ENCODE peak calls at places on chromosome 6, in ten cellular contexts. T is adrenal gland, C is uterus, P is GM12865, Y is OCI-LY7, V is AG04450, I is GM23338, E is psoas muscle, H is kidney, A is fibroblast of pulmonary artery. M is an unnamed sample.

GRCh38 chr6:108108374-108108773 is 33.8 kb upstream of the OSTM1 start:
- DNase-seq in E (no peak), T (no peak), H (no peak), V (no peak), I (no peak), A (no peak), C (no peak), Y (no peak), P (no peak), M (no peak)

GRCh38 chr6:85185977-85186376 is 263.9 kb upstream of the NT5E start:
- DNase-seq in Y (no peak), I (no peak), A (peak), C (no peak), V (no peak), E (no peak), P (no peak), H (no peak), T (no peak), M (no peak)

GRCh38 chr6:157307661-157308060 is 15.7 kb downstream of the TMEM242 start:
- DNase-seq in E (no peak), T (no peak), A (no peak), I (no peak), P (no peak), V (no peak), H (no peak), Y (no peak), C (no peak), M (no peak)

GRCh38 chr6:94269256-94269655 is 849.9 kb upstream of the EPHA7 start:
- DNase-seq in H (no peak), I (no peak), P (no peak), E (no peak), T (no peak), V (no peak), C (no peak), Y (no peak), A (no peak), M (no peak)

GRCh38 chr6:36622901-36623546 is 28.9 kb downstream of the SRSF3 start:
- DNase-seq in E (no peak), V (no peak), P (no peak), I (no peak), H (no peak), T (no peak), Y (no peak), A (no peak), C (no peak), M (peak)

GRCh38 chr6:47310131-47310480 is 401 bp upstream of the TNFRSF21 start:
- DNase-seq in V (no peak), P (no peak), H (no peak), I (no peak), C (no peak), E (no peak), A (no peak), T (no peak), Y (no peak), M (no peak)

GRCh38 chr6:75268121-75268987 is 16.2 kb downstream of the TMEM30A start:
- DNase-seq in V (no peak), H (no peak), A (no peak), T (no peak), E (no peak), C (no peak), Y (no peak), P (peak), I (peak), M (no peak)

GRCh38 chr6:53484409-53485280 is 60.3 kb downstream of the GCLC start:
- DNase-seq in Y (peak), A (peak), C (peak), P (peak), T (peak), E (no peak), V (no peak), I (peak), H (no peak), M (no peak)

GRCh38 chr6:136990754-136991153 is 54.0 kb downstream of the IL20RA start:
- DNase-seq in C (no peak), T (no peak), P (no peak), E (no peak), H (no peak), A (no peak), I (peak), Y (no peak), V (no peak), M (no peak)

GRCh38 chr6:93915961-93916360 is 496.6 kb upstream of the EPHA7 start:
- DNase-seq in C (no peak), V (no peak), I (no peak), P (no peak), Y (no peak), E (no peak), A (no peak), H (no peak), T (no peak), M (no peak)

GRCh38 chr6:109795994-109796555 is 105.0 kb downstream of the FIG4 start:
- DNase-seq in A (peak), E (no peak), P (peak), Y (no peak), I (no peak), H (no peak), V (no peak), T (no peak), C (no peak), M (no peak)

GRCh38 chr6:22332216-22332615 is 35.4 kb upstream of the PRL start:
- DNase-seq in T (no peak), H (no peak), E (no peak), I (no peak), A (no peak), V (no peak), P (peak), Y (no peak), C (no peak), M (no peak)

GRCh38 chr6:19837511-19838441 is 606 bp downstream of the ID4 start:
- DNase-seq in E (peak), C (peak), T (no peak), H (peak), I (peak), V (no peak), Y (peak), A (peak), P (no peak), M (no peak)

GRCh38 chr6:81865712-81866111 is 113.2 kb upstream of the TENT5A start:
- DNase-seq in H (no peak), E (no peak), V (peak), P (no peak), A (peak), T (peak), I (no peak), Y (no peak), C (no peak), M (no peak)

GRCh38 chr6:2224847-2225382 is 20.5 kb downstream of the GMDS start:
- DNase-seq in Y (no peak), P (no peak), A (no peak), I (no peak), C (no peak), V (no peak), T (no peak), E (no peak), H (no peak), M (no peak)

GRCh38 chr6:26330835-26331808 is 33.9 kb upstream of the BTN3A2 start:
- DNase-seq in T (no peak), Y (peak), H (no peak), I (peak), E (no peak), V (no peak), A (no peak), P (peak), C (no peak), M (no peak)
- H3K4me3 ChIP-seq in T (no peak), Y (peak), H (no peak), I (peak), E (no peak), V (peak), A (peak), P (peak), C (no peak), M (no peak)

GRCh38 chr6:4844108-4844507 is 67.9 kb downstream of the CDYL start:
- DNase-seq in I (peak), P (no peak), C (no peak), Y (no peak), A (no peak), V (no peak), H (no peak), T (no peak), E (no peak), M (no peak)
- TF ChIP-seq CTCF in I (peak), P (peak), C (no peak), Y (peak), A (peak), V (no peak), H (no peak), T (no peak), E (peak), M (no peak)

GRCh38 chr6:112690497-112691202 is 343.5 kb downstream of the RFPL4B start:
- DNase-seq in E (no peak), H (no peak), P (no peak), I (no peak), T (no peak), C (no peak), Y (no peak), V (no peak), A (peak), M (no peak)
- H3K4me3 ChIP-seq in E (no peak), H (no peak), P (no peak), I (no peak), T (no peak), C (no peak), Y (no peak), V (no peak), A (no peak), M (no peak)

DNA sequence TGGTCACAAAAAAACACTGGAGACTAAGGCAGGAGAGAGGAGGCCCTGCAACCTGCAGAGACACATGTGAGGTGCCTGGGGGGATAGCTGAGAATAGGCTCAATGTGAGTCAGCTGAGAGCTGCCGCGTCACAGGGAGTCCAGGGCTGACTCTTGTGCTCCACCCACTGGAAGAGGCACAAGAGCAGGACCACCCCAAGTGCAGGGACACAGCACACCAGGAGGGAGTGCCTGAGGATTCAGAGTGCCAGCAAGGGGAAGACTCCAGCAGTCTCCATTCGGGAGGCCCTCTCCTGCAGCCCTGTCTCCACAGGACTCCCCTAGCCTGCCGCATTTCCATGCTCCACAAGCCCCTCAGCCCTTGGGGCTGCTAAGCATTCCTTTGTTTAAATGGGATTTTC is 105.5 kb downstream of the HUS1B start:
- DNase-seq in P (peak), I (peak), A (peak), V (no peak), T (no peak), C (no peak), E (no peak), H (no peak), Y (peak), M (no peak)
- TF ChIP-seq CTCF in P (no peak), I (peak), A (no peak), V (peak), T (no peak), C (no peak), E (no peak), H (no peak), Y (peak), M (no peak)

GRCh38 chr6:143691155-143691554 is 13.4 kb downstream of the PHACTR2 start:
- DNase-seq in I (no peak), V (no peak), C (no peak), P (no peak), E (no peak), H (no peak), Y (no peak), A (no peak), T (no peak), M (no peak)
- H3K4me3 ChIP-seq in I (no peak), V (no peak), C (no peak), P (no peak), E (no peak), H (no peak), Y (no peak), A (no peak), T (no peak), M (no peak)

GRCh38 chr6:44837741-44838140 is 450.2 kb downstream of the CDC5L start:
- DNase-seq in Y (no peak), C (no peak), H (no peak), E (no peak), T (no peak), A (peak), P (no peak), V (no peak), I (no peak), M (no peak)

GRCh38 chr6:44841829-44842228 is 454.3 kb downstream of the CDC5L start:
- DNase-seq in P (no peak), Y (no peak), E (no peak), I (no peak), C (no peak), T (no peak), A (no peak), H (no peak), V (no peak), M (no peak)

GRCh38 chr6:44842616-44843015 is 455.1 kb downstream of the CDC5L start:
- DNase-seq in H (no peak), V (no peak), P (no peak), I (no peak), Y (no peak), A (peak), T (no peak), C (no peak), E (no peak), M (no peak)

DNA sequence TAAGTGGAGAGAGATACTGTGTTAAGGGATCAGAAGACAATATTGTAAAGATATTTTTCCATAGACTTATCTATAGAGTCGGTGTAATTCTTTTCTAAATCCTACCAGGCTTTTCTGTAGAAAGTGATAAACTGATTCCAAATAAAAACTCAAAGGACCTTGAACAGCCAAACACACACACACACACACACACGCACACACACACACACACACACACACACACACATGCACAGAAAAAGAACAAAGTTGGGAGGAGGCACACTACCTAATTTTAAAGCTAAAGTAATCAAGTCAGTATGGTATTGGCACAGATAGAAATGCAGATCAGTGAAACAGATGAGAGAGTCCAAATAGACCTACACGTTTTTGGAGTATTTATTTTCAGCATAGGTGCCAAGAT is 456.2 kb downstream of the CDC5L start:
- DNase-seq in C (no peak), Y (no peak), I (no peak), H (no peak), V (no peak), T (no peak), E (no peak), A (no peak), P (no peak), M (no peak)
- TF ChIP-seq CTCF in C (no peak), Y (no peak), I (no peak), H (no peak), V (no peak), T (no peak), E (no peak), A (no peak), P (no peak), M (no peak)

GRCh38 chr6:105424177-105424783 is 21.4 kb upstream of the PREP start:
- DNase-seq in E (peak), Y (peak), V (no peak), T (peak), I (peak), A (peak), P (peak), C (peak), H (no peak), M (no peak)

GRCh38 chr6:105431226-105431625 is 28.3 kb upstream of the PREP start:
- DNase-seq in H (no peak), I (peak), V (peak), Y (peak), C (no peak), E (no peak), T (no peak), A (peak), P (peak), M (no peak)

GRCh38 chr6:105430685-105431084 is 27.8 kb upstream of the PREP start:
- DNase-seq in T (no peak), I (no peak), P (no peak), H (no peak), A (no peak), E (no peak), C (no peak), Y (no peak), V (no peak), M (no peak)

GRCh38 chr6:105429676-105430075 is 26.8 kb upstream of the PREP start:
- DNase-seq in E (no peak), T (no peak), V (peak), I (no peak), A (no peak), H (no peak), Y (no peak), C (no peak), P (no peak), M (no peak)

DNA sequence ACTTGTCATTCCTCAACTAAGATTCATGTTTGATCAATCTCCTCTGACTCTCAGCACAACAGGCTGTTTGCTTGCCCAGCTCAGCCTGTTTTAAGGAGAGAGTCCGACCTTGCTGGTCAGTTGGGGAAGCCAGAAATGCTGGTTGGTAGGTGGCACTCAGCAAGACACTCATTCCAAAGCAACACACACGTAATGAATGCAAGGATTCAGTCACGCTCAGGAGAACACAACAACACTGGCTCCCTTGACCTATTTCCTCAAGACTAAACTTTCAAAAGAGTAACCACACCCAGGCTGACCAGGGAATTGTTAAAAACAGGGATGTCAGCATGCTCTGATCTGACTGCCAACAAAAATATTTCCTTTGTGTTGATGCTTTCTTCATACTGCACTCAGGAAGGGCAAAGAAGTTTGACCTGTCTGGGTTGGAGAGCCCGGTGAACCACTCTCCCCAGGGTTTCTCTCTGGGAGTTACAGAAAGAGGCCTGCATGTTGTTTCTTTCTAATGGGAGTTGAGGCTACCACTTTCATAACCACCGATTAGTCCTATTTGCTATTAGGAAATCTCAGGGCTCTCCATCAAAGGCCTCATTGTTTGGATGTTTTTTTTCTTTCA is 25.6 kb upstream of the PREP start:
- DNase-seq in E (no peak), V (peak), I (no peak), C (no peak), A (peak), T (no peak), H (no peak), Y (no peak), P (no peak), M (no peak)
- H3K4me3 ChIP-seq in E (no peak), V (no peak), I (no peak), C (no peak), A (no peak), T (no peak), H (no peak), Y (no peak), P (no peak), M (no peak)

GRCh38 chr6:151807513-151808330 is at the start of gene ESR1:
- DNase-seq in C (peak), E (peak), I (peak), Y (no peak), T (peak), P (no peak), A (peak), V (no peak), H (peak), M (peak)
- TF ChIP-seq CTCF in C (peak), E (no peak), I (no peak), Y (no peak), T (no peak), P (no peak), A (no peak), V (no peak), H (no peak), M (no peak)

GRCh38 chr6:119079288-119079809 is 885 bp upstream of the FAM184A start:
- DNase-seq in E (no peak), A (peak), T (no peak), H (no peak), I (no peak), P (no peak), Y (no peak), C (peak), V (no peak), M (no peak)

GRCh38 chr6:119078449-119079287 is at the start of gene FAM184A:
- DNase-seq in T (peak), A (peak), V (no peak), C (peak), H (peak), P (peak), I (peak), Y (no peak), E (peak), M (peak)

GRCh38 chr6:119084784-119085183 is 6.3 kb upstream of the FAM184A start:
- DNase-seq in E (no peak), Y (no peak), V (no peak), H (no peak), P (no peak), C (no peak), I (no peak), A (no peak), T (no peak), M (no peak)

GRCh38 chr6:119077643-119078448 is 618 bp downstream of the FAM184A start:
- DNase-seq in I (peak), T (peak), Y (no peak), A (peak), C (peak), H (peak), E (no peak), P (peak), V (no peak), M (peak)

GRCh38 chr6:119083007-119083406 is 4.5 kb upstream of the FAM184A start:
- DNase-seq in E (no peak), Y (no peak), V (no peak), T (no peak), P (no peak), A (no peak), H (no peak), C (no peak), I (no peak), M (no peak)
- H3K4me3 ChIP-seq in E (no peak), Y (no peak), V (no peak), T (no peak), P (no peak), A (no peak), H (no peak), C (no peak), I (no peak), M (no peak)

M was measured in spleen.